ENCODE peak calls at places on chromosomes 1 and 21, in nine cellular contexts. One of them, this sample, is unnamed.

GRCh38 chr1:2466834-2467554 is 9.1 kb upstream of the PLCH2 start:
- DNase-seq in stimulated activated CD4-positive, alpha-beta T cell treated with anti-CD3 and anti-CD28 coated beads, Interleukin-12 subunit alpha, Interleukin-12 subunit beta, amount 100 ng/mL, for 48 hours: no peak
- DNase-seq in stimulated activated CD8-positive, alpha-beta memory T cell treated with anti-CD3 and anti-CD28 coated beads, Interleukin-15, amount 100 ng/mL, for 24 hours: no peak
- DNase-seq in HuH-7: no peak
- DNase-seq in kidney glomerular epithelial cell: no peak
- DNase-seq in breast epithelium: no peak
- DNase-seq in activated naive CD4-positive, alpha-beta T cell treated with anti-CD3 and anti-CD28 coated beads, Interleukin-2, amount 50 U/mL, for 16 hours: peak
- DNase-seq in fibroblast of pulmonary artery: no peak
- DNase-seq in effector CD4-positive, alpha-beta T cell: no peak
- DNase-seq in this sample: peak

GRCh38 chr1:34597877-34598514 is 156.9 kb upstream of the GJB5 start:
- DNase-seq in stimulated activated CD4-positive, alpha-beta T cell treated with anti-CD3 and anti-CD28 coated beads, Interleukin-12 subunit alpha, Interleukin-12 subunit beta, amount 100 ng/mL, for 48 hours: peak
- DNase-seq in stimulated activated CD8-positive, alpha-beta memory T cell treated with anti-CD3 and anti-CD28 coated beads, Interleukin-15, amount 100 ng/mL, for 24 hours: peak
- DNase-seq in HuH-7: peak
- DNase-seq in kidney glomerular epithelial cell: peak
- DNase-seq in breast epithelium: peak
- DNase-seq in activated naive CD4-positive, alpha-beta T cell treated with anti-CD3 and anti-CD28 coated beads, Interleukin-2, amount 50 U/mL, for 16 hours: peak
- DNase-seq in fibroblast of pulmonary artery: peak
- DNase-seq in effector CD4-positive, alpha-beta T cell: peak
- DNase-seq in this sample: peak

GRCh38 chr1:9836632-9836960 is 12.8 kb upstream of the CLSTN1 start:
- DNase-seq in stimulated activated CD4-positive, alpha-beta T cell treated with anti-CD3 and anti-CD28 coated beads, Interleukin-12 subunit alpha, Interleukin-12 subunit beta, amount 100 ng/mL, for 48 hours: no peak
- DNase-seq in stimulated activated CD8-positive, alpha-beta memory T cell treated with anti-CD3 and anti-CD28 coated beads, Interleukin-15, amount 100 ng/mL, for 24 hours: no peak
- DNase-seq in HuH-7: no peak
- DNase-seq in kidney glomerular epithelial cell: no peak
- DNase-seq in breast epithelium: no peak
- DNase-seq in activated naive CD4-positive, alpha-beta T cell treated with anti-CD3 and anti-CD28 coated beads, Interleukin-2, amount 50 U/mL, for 16 hours: no peak
- DNase-seq in fibroblast of pulmonary artery: no peak
- DNase-seq in effector CD4-positive, alpha-beta T cell: no peak
- DNase-seq in this sample: no peak

GRCh38 chr1:77300566-77300965 is 18.7 kb downstream of the AK5 start:
- DNase-seq in stimulated activated CD4-positive, alpha-beta T cell treated with anti-CD3 and anti-CD28 coated beads, Interleukin-12 subunit alpha, Interleukin-12 subunit beta, amount 100 ng/mL, for 48 hours: no peak
- DNase-seq in stimulated activated CD8-positive, alpha-beta memory T cell treated with anti-CD3 and anti-CD28 coated beads, Interleukin-15, amount 100 ng/mL, for 24 hours: no peak
- DNase-seq in HuH-7: no peak
- DNase-seq in kidney glomerular epithelial cell: no peak
- DNase-seq in breast epithelium: no peak
- DNase-seq in activated naive CD4-positive, alpha-beta T cell treated with anti-CD3 and anti-CD28 coated beads, Interleukin-2, amount 50 U/mL, for 16 hours: no peak
- DNase-seq in fibroblast of pulmonary artery: no peak
- DNase-seq in effector CD4-positive, alpha-beta T cell: no peak
- DNase-seq in this sample: no peak

GRCh38 chr1:67749844-67750689 is 65.1 kb downstream of the GADD45A start:
- DNase-seq in stimulated activated CD4-positive, alpha-beta T cell treated with anti-CD3 and anti-CD28 coated beads, Interleukin-12 subunit alpha, Interleukin-12 subunit beta, amount 100 ng/mL, for 48 hours: no peak
- DNase-seq in stimulated activated CD8-positive, alpha-beta memory T cell treated with anti-CD3 and anti-CD28 coated beads, Interleukin-15, amount 100 ng/mL, for 24 hours: no peak
- DNase-seq in HuH-7: no peak
- DNase-seq in kidney glomerular epithelial cell: peak
- DNase-seq in breast epithelium: peak
- DNase-seq in activated naive CD4-positive, alpha-beta T cell treated with anti-CD3 and anti-CD28 coated beads, Interleukin-2, amount 50 U/mL, for 16 hours: no peak
- DNase-seq in fibroblast of pulmonary artery: peak
- DNase-seq in effector CD4-positive, alpha-beta T cell: no peak
- DNase-seq in this sample: no peak

GRCh38 chr1:94119306-94119705 is 1.6 kb downstream of the ABCA4 start:
- DNase-seq in stimulated activated CD4-positive, alpha-beta T cell treated with anti-CD3 and anti-CD28 coated beads, Interleukin-12 subunit alpha, Interleukin-12 subunit beta, amount 100 ng/mL, for 48 hours: no peak
- DNase-seq in stimulated activated CD8-positive, alpha-beta memory T cell treated with anti-CD3 and anti-CD28 coated beads, Interleukin-15, amount 100 ng/mL, for 24 hours: no peak
- DNase-seq in HuH-7: no peak
- DNase-seq in kidney glomerular epithelial cell: no peak
- DNase-seq in breast epithelium: no peak
- DNase-seq in activated naive CD4-positive, alpha-beta T cell treated with anti-CD3 and anti-CD28 coated beads, Interleukin-2, amount 50 U/mL, for 16 hours: no peak
- DNase-seq in fibroblast of pulmonary artery: no peak
- DNase-seq in effector CD4-positive, alpha-beta T cell: no peak
- DNase-seq in this sample: no peak

GRCh38 chr1:115492880-115493279 is 148.9 kb upstream of the VANGL1 start:
- DNase-seq in stimulated activated CD4-positive, alpha-beta T cell treated with anti-CD3 and anti-CD28 coated beads, Interleukin-12 subunit alpha, Interleukin-12 subunit beta, amount 100 ng/mL, for 48 hours: no peak
- DNase-seq in stimulated activated CD8-positive, alpha-beta memory T cell treated with anti-CD3 and anti-CD28 coated beads, Interleukin-15, amount 100 ng/mL, for 24 hours: no peak
- DNase-seq in HuH-7: no peak
- DNase-seq in kidney glomerular epithelial cell: peak
- DNase-seq in breast epithelium: no peak
- DNase-seq in activated naive CD4-positive, alpha-beta T cell treated with anti-CD3 and anti-CD28 coated beads, Interleukin-2, amount 50 U/mL, for 16 hours: no peak
- DNase-seq in fibroblast of pulmonary artery: no peak
- DNase-seq in effector CD4-positive, alpha-beta T cell: no peak
- DNase-seq in this sample: no peak

GRCh38 chr1:3548156-3548893 is 63.0 kb downstream of the MEGF6 start:
- DNase-seq in stimulated activated CD4-positive, alpha-beta T cell treated with anti-CD3 and anti-CD28 coated beads, Interleukin-12 subunit alpha, Interleukin-12 subunit beta, amount 100 ng/mL, for 48 hours: no peak
- DNase-seq in stimulated activated CD8-positive, alpha-beta memory T cell treated with anti-CD3 and anti-CD28 coated beads, Interleukin-15, amount 100 ng/mL, for 24 hours: no peak
- DNase-seq in HuH-7: no peak
- DNase-seq in kidney glomerular epithelial cell: peak
- DNase-seq in breast epithelium: no peak
- DNase-seq in activated naive CD4-positive, alpha-beta T cell treated with anti-CD3 and anti-CD28 coated beads, Interleukin-2, amount 50 U/mL, for 16 hours: no peak
- DNase-seq in fibroblast of pulmonary artery: peak
- DNase-seq in effector CD4-positive, alpha-beta T cell: no peak
- DNase-seq in this sample: no peak

GRCh38 chr1:172180886-172181285 is 239.6 kb upstream of the C1orf105 start:
- DNase-seq in stimulated activated CD4-positive, alpha-beta T cell treated with anti-CD3 and anti-CD28 coated beads, Interleukin-12 subunit alpha, Interleukin-12 subunit beta, amount 100 ng/mL, for 48 hours: no peak
- DNase-seq in stimulated activated CD8-positive, alpha-beta memory T cell treated with anti-CD3 and anti-CD28 coated beads, Interleukin-15, amount 100 ng/mL, for 24 hours: no peak
- DNase-seq in HuH-7: no peak
- DNase-seq in kidney glomerular epithelial cell: no peak
- DNase-seq in breast epithelium: no peak
- DNase-seq in activated naive CD4-positive, alpha-beta T cell treated with anti-CD3 and anti-CD28 coated beads, Interleukin-2, amount 50 U/mL, for 16 hours: peak
- DNase-seq in fibroblast of pulmonary artery: peak
- DNase-seq in effector CD4-positive, alpha-beta T cell: peak
- DNase-seq in this sample: peak

GRCh38 chr1:226606311-226607267 is 58.0 kb downstream of the STUM start:
- DNase-seq in stimulated activated CD4-positive, alpha-beta T cell treated with anti-CD3 and anti-CD28 coated beads, Interleukin-12 subunit alpha, Interleukin-12 subunit beta, amount 100 ng/mL, for 48 hours: no peak
- DNase-seq in stimulated activated CD8-positive, alpha-beta memory T cell treated with anti-CD3 and anti-CD28 coated beads, Interleukin-15, amount 100 ng/mL, for 24 hours: no peak
- DNase-seq in HuH-7: no peak
- DNase-seq in kidney glomerular epithelial cell: no peak
- DNase-seq in breast epithelium: no peak
- DNase-seq in activated naive CD4-positive, alpha-beta T cell treated with anti-CD3 and anti-CD28 coated beads, Interleukin-2, amount 50 U/mL, for 16 hours: no peak
- DNase-seq in fibroblast of pulmonary artery: peak
- DNase-seq in effector CD4-positive, alpha-beta T cell: no peak
- DNase-seq in this sample: no peak

GRCh38 chr21:36202721-36203602 is 46.3 kb downstream of the DOP1B start:
- DNase-seq in stimulated activated CD4-positive, alpha-beta T cell treated with anti-CD3 and anti-CD28 coated beads, Interleukin-12 subunit alpha, Interleukin-12 subunit beta, amount 100 ng/mL, for 48 hours: no peak
- DNase-seq in stimulated activated CD8-positive, alpha-beta memory T cell treated with anti-CD3 and anti-CD28 coated beads, Interleukin-15, amount 100 ng/mL, for 24 hours: no peak
- DNase-seq in HuH-7: no peak
- DNase-seq in kidney glomerular epithelial cell: no peak
- DNase-seq in breast epithelium: no peak
- DNase-seq in activated naive CD4-positive, alpha-beta T cell treated with anti-CD3 and anti-CD28 coated beads, Interleukin-2, amount 50 U/mL, for 16 hours: no peak
- DNase-seq in fibroblast of pulmonary artery: no peak
- DNase-seq in effector CD4-positive, alpha-beta T cell: no peak
- DNase-seq in this sample: no peak

GRCh38 chr1:185154912-185155513 is 1.7 kb downstream of the TRMT1L start:
- DNase-seq in stimulated activated CD4-positive, alpha-beta T cell treated with anti-CD3 and anti-CD28 coated beads, Interleukin-12 subunit alpha, Interleukin-12 subunit beta, amount 100 ng/mL, for 48 hours: no peak
- DNase-seq in stimulated activated CD8-positive, alpha-beta memory T cell treated with anti-CD3 and anti-CD28 coated beads, Interleukin-15, amount 100 ng/mL, for 24 hours: no peak
- DNase-seq in HuH-7: no peak
- DNase-seq in kidney glomerular epithelial cell: no peak
- DNase-seq in breast epithelium: no peak
- DNase-seq in activated naive CD4-positive, alpha-beta T cell treated with anti-CD3 and anti-CD28 coated beads, Interleukin-2, amount 50 U/mL, for 16 hours: no peak
- DNase-seq in fibroblast of pulmonary artery: no peak
- DNase-seq in effector CD4-positive, alpha-beta T cell: no peak
- DNase-seq in this sample: no peak

GRCh38 chr21:45818904-45819285 is 162.7 kb upstream of the COL6A1 start:
- DNase-seq in stimulated activated CD4-positive, alpha-beta T cell treated with anti-CD3 and anti-CD28 coated beads, Interleukin-12 subunit alpha, Interleukin-12 subunit beta, amount 100 ng/mL, for 48 hours: peak
- DNase-seq in stimulated activated CD8-positive, alpha-beta memory T cell treated with anti-CD3 and anti-CD28 coated beads, Interleukin-15, amount 100 ng/mL, for 24 hours: peak
- DNase-seq in HuH-7: no peak
- DNase-seq in kidney glomerular epithelial cell: no peak
- DNase-seq in breast epithelium: no peak
- DNase-seq in activated naive CD4-positive, alpha-beta T cell treated with anti-CD3 and anti-CD28 coated beads, Interleukin-2, amount 50 U/mL, for 16 hours: peak
- DNase-seq in fibroblast of pulmonary artery: peak
- DNase-seq in effector CD4-positive, alpha-beta T cell: peak
- DNase-seq in this sample: peak

GRCh38 chr21:25281134-25281533 is 326.1 kb downstream of the MRPL39 start:
- DNase-seq in stimulated activated CD4-positive, alpha-beta T cell treated with anti-CD3 and anti-CD28 coated beads, Interleukin-12 subunit alpha, Interleukin-12 subunit beta, amount 100 ng/mL, for 48 hours: no peak
- DNase-seq in stimulated activated CD8-positive, alpha-beta memory T cell treated with anti-CD3 and anti-CD28 coated beads, Interleukin-15, amount 100 ng/mL, for 24 hours: no peak
- DNase-seq in HuH-7: no peak
- DNase-seq in kidney glomerular epithelial cell: no peak
- DNase-seq in breast epithelium: no peak
- DNase-seq in activated naive CD4-positive, alpha-beta T cell treated with anti-CD3 and anti-CD28 coated beads, Interleukin-2, amount 50 U/mL, for 16 hours: no peak
- DNase-seq in fibroblast of pulmonary artery: no peak
- DNase-seq in effector CD4-positive, alpha-beta T cell: no peak
- DNase-seq in this sample: no peak

GRCh38 chr21:16345757-16346156 is 616.0 kb downstream of the USP25 start:
- DNase-seq in stimulated activated CD4-positive, alpha-beta T cell treated with anti-CD3 and anti-CD28 coated beads, Interleukin-12 subunit alpha, Interleukin-12 subunit beta, amount 100 ng/mL, for 48 hours: no peak
- DNase-seq in stimulated activated CD8-positive, alpha-beta memory T cell treated with anti-CD3 and anti-CD28 coated beads, Interleukin-15, amount 100 ng/mL, for 24 hours: no peak
- DNase-seq in HuH-7: no peak
- DNase-seq in kidney glomerular epithelial cell: no peak
- DNase-seq in breast epithelium: no peak
- DNase-seq in activated naive CD4-positive, alpha-beta T cell treated with anti-CD3 and anti-CD28 coated beads, Interleukin-2, amount 50 U/mL, for 16 hours: no peak
- DNase-seq in fibroblast of pulmonary artery: no peak
- DNase-seq in effector CD4-positive, alpha-beta T cell: no peak
- DNase-seq in this sample: no peak